ENCODE peak calls at places on chromosomes 5 and 9, in six cellular contexts. J is HepG2, B is SK-N-SH, Z is GM12891, I is K562, Q is H1. D is an unnamed sample.

GRCh38 chr5:122673343-122673742 is 101.5 kb upstream of the SNX2 start:
- DNase-seq in J (no peak), B (no peak), Z (no peak), I (no peak), Q (no peak), D (no peak)

GRCh38 chr5:675111-675875 is 17.9 kb downstream of the TPPP start:
- DNase-seq in J (no peak), B (no peak), Z (no peak), I (no peak), Q (no peak), D (no peak)

GRCh38 chr5:55176176-55176818 is 3.3 kb upstream of the CDC20B start:
- DNase-seq in J (peak; percentile 34), B (peak; percentile 71), Z (no peak), I (peak; percentile 89), Q (no peak), D (no peak)

GRCh38 chr5:36152324-36153298 is 700 bp downstream of the SKP2 start:
- DNase-seq in J (no peak), B (peak; percentile 18), Z (no peak), I (peak; percentile 30), Q (no peak), D (no peak)

GRCh38 chr9:83707768-83708514 is at the start of gene UBQLN1:
- DNase-seq in J (peak; percentile 88), B (peak; percentile 94), Z (peak; percentile 79), I (peak; percentile 93), Q (peak; percentile 66), D (peak; percentile 85)

GRCh38 chr9:136023401-136024225 is 62.4 kb upstream of the UBAC1 start:
- DNase-seq in J (no peak), B (peak; percentile 41), Z (no peak), I (no peak), Q (no peak), D (no peak)

GRCh38 chr5:150641006-150641570 is 628 bp downstream of the SYNPO start:
- DNase-seq in J (peak; percentile 15), B (no peak), Z (no peak), I (no peak), Q (no peak), D (no peak)

GRCh38 chr5:179607449-179607931 is 16.0 kb downstream of the HNRNPH1 start:
- DNase-seq in J (no peak), B (no peak), Z (no peak), I (no peak), Q (no peak), D (no peak)

GRCh38 chr9:109315889-109316640 is 4.8 kb downstream of the EPB41L4B start:
- DNase-seq in J (peak; percentile 34), B (no peak), Z (no peak), I (no peak), Q (no peak), D (no peak)

GRCh38 chr5:37248970-37249819 is at the start of gene CPLANE1:
- DNase-seq in J (peak; percentile 53), B (peak; percentile 94), Z (peak; percentile 71), I (no peak), Q (peak; percentile 64), D (peak; percentile 69)

GRCh38 chr5:60540855-60541805 is 158.8 kb downstream of the DEPDC1B start:
- DNase-seq in J (peak; percentile 32), B (no peak), Z (no peak), I (no peak), Q (no peak), D (no peak)

GRCh38 chr9:83012578-83013260 is 50.2 kb downstream of the RASEF start:
- DNase-seq in J (no peak), B (no peak), Z (no peak), I (no peak), Q (no peak), D (no peak)

GRCh38 chr9:124331580-124331979 is 73.8 kb downstream of the NEK6 start:
- DNase-seq in J (no peak), B (no peak), Z (no peak), I (no peak), Q (no peak), D (no peak)

GRCh38 chr5:75522542-75522941 is 10.9 kb downstream of the POLK start:
- DNase-seq in J (no peak), B (no peak), Z (no peak), I (no peak), Q (no peak), D (no peak)

GRCh38 chr5:88607492-88607891 is 275.5 kb downstream of the MEF2C start:
- DNase-seq in J (no peak), B (no peak), Z (no peak), I (no peak), Q (no peak), D (no peak)

GRCh38 chr5:88606173-88606572 is 276.8 kb downstream of the MEF2C start:
- DNase-seq in J (no peak), B (no peak), Z (no peak), I (no peak), Q (no peak), D (no peak)

GRCh38 chr5:88606626-88607025 is 276.4 kb downstream of the MEF2C start:
- DNase-seq in J (no peak), B (no peak), Z (no peak), I (no peak), Q (no peak), D (no peak)

GRCh38 chr5:88602584-88602983 is 280.4 kb downstream of the MEF2C start:
- DNase-seq in J (peak; percentile 8), B (no peak), Z (no peak), I (peak; percentile 64), Q (peak; percentile 7), D (no peak)
- TF ChIP-seq TAF1 in J (no peak), B (no peak), Z (no peak), I (no peak), Q (no peak), D (no peak)

DNA sequence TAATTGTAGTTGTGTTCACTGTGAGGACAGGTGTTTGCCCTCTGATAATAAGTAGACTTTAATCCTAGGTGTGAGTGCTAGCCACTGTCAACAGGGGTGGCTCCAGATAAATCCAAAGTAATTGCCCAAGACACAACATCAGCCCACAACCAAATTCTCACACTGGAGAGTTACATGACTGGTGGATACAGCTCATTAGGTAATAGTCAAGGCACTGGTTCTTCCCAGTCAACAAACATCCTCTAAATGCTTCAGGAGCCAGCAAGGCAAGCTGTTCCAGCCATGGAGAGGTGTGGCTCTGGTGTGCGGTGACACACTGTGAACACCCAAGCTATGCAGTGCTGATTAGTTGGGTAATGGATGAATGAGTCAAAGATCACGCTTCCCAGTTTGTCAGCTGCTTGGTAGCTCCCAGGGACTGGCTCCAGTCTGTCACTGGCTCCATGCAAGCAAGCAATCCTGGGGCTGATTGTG is 62.9 kb downstream of the UGCG start:
- DNase-seq in J (peak; percentile 27), B (no peak), Z (no peak), I (peak; percentile 63), Q (no peak), D (no peak)
- TF ChIP-seq TAF1 in J (no peak), B (no peak), Z (no peak), I (no peak), Q (no peak), D (no peak)

GRCh38 chr5:135429326-135429725 is 17.8 kb downstream of the DCANP1 start:
- DNase-seq in J (peak; percentile 31), B (no peak), Z (no peak), I (no peak), Q (no peak), D (no peak)

GRCh38 chr5:135425641-135426040 is 21.5 kb downstream of the DCANP1 start:
- DNase-seq in J (no peak), B (no peak), Z (no peak), I (no peak), Q (no peak), D (no peak)

GRCh38 chr5:135423158-135423925 is 23.8 kb downstream of the DCANP1 start:
- DNase-seq in J (peak; percentile 36), B (no peak), Z (no peak), I (peak; percentile 35), Q (no peak), D (no peak)

GRCh38 chr5:135428586-135428985 is 18.6 kb downstream of the DCANP1 start:
- DNase-seq in J (no peak), B (no peak), Z (no peak), I (no peak), Q (no peak), D (no peak)

GRCh38 chr5:135426102-135427082 is 20.8 kb downstream of the DCANP1 start:
- DNase-seq in J (peak; percentile 66), B (peak; percentile 69), Z (peak; percentile 43), I (peak; percentile 73), Q (no peak), D (no peak)
- TF ChIP-seq TAF1 in J (no peak), B (no peak), Z (no peak), I (no peak), Q (no peak), D (no peak)

GRCh38 chr5:51990241-51990640 is 607.0 kb downstream of the ISL1 start:
- DNase-seq in J (no peak), B (peak; percentile 27), Z (no peak), I (no peak), Q (no peak), D (no peak)
- TF ChIP-seq TAF1 in J (no peak), B (no peak), Z (no peak), I (no peak), Q (no peak), D (no peak)

DNA sequence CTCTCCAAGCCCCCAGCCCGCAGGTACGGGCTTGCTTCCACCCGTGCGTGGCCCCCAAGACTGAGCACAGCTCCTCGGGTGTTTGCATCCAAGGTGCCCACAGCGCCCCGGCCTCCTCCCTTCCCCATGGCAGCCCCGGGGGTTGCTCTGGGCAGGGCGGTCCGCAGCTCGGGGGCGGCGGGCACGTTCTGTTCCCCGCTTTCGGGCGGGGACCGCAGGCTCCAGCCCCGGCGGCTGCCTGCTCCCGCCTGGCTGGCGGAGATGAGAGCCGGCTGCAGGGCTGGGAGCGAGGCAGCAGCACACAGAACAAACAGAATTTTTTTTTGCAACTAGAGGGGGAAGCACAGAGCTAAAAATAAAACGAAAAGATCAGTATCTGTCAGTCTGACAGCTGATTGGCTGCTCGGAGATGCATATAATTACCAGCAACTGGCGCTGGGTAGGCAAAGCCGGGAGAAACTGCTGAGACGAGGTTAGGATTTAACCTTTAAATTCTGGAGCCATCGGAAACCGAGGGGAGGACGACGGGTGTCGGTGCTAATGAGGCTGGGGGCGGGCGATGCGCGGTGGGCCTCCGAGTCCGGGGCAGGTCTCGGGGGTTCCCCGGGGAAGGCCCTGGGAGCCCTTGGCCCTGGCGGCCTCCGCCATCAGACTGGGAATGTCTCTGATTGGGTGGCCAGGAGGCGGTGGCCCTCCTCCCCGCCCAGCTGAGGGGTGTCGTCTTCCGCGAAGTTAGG is 142.7 kb upstream of the IER5L start:
- DNase-seq in J (peak; percentile 63), B (peak; percentile 89), Z (peak; percentile 61), I (peak; percentile 53), Q (no peak), D (peak; percentile 46)
- TF ChIP-seq TAF1 in J (no peak), B (peak; percentile 57), Z (no peak), I (no peak), Q (no peak), D (no peak)

D was measured in GM12892.